ENCODE peak calls at places on chromosomes 12 and 14, in five cellular contexts. G, P, X, E and Q are unnamed samples.

GRCh38 chr12:89129471-89129870 is 222.8 kb downstream of the DUSP6 start:
- DNase-seq in G (no peak), P (no peak), X (no peak), E (no peak), Q (no peak)

GRCh38 chr14:81449114-81449513 is 49.0 kb upstream of the STON2 start:
- DNase-seq in G (no peak), P (no peak), X (no peak), E (no peak), Q (no peak)

GRCh38 chr12:89140580-89141236 is 211.6 kb downstream of the DUSP6 start:
- DNase-seq in G (no peak), P (no peak), X (no peak), E (peak), Q (no peak)

GRCh38 chr14:53144244-53144643 is 8.9 kb downstream of the DDHD1 start:
- DNase-seq in G (no peak), P (no peak), X (no peak), E (no peak), Q (no peak)

GRCh38 chr14:85401396-85401795 is 128.5 kb upstream of the FLRT2 start:
- DNase-seq in G (no peak), P (no peak), X (no peak), E (peak), Q (no peak)

GRCh38 chr14:64412237-64412636 is 24.1 kb downstream of the MTHFD1 start:
- DNase-seq in G (no peak), P (no peak), X (no peak), E (no peak), Q (no peak)

GRCh38 chr12:109795023-109795422 is 38.2 kb downstream of the TRPV4 start:
- DNase-seq in G (no peak), P (no peak), X (no peak), E (no peak), Q (no peak)

GRCh38 chr12:118432812-118433540 is 56.6 kb downstream of the SUDS3 start:
- DNase-seq in G (no peak), P (no peak), X (no peak), E (peak), Q (no peak)

GRCh38 chr14:104294983-104295680 is 156.7 kb downstream of the KIF26A start:
- DNase-seq in G (no peak), P (peak), X (no peak), E (no peak), Q (no peak)